ENCODE peak calls at places on chromosomes 3 and 15, in four cellular contexts. E is MM.1S, V is colonic mucosa, W is stomach. J is an unnamed sample.

GRCh38 chr3:45759851-45760250 is 36.5 kb downstream of the SLC6A20 start:
- DNase-seq in E (no peak), V (no peak), W (no peak), J (no peak)

GRCh38 chr15:20643024-20643770 is 101.6 kb upstream of the GOLGA6L6 start:
- DNase-seq in E (no peak), V (no peak), W (no peak), J (no peak)

GRCh38 chr15:88274534-88275460 is 18.3 kb upstream of the NTRK3 start:
- DNase-seq in E (peak), V (peak), W (peak), J (peak)

GRCh38 chr3:152398495-152398894 is 129.8 kb downstream of the MBNL1 start:
- DNase-seq in E (no peak), V (no peak), W (no peak), J (no peak)

GRCh38 chr3:143658869-143659268 is 189.4 kb downstream of the SLC9A9 start:
- DNase-seq in E (no peak), V (no peak), W (no peak), J (no peak)

GRCh38 chr15:37594431-37594830 is 340.0 kb upstream of the TMCO5A start:
- DNase-seq in E (peak), V (no peak), W (no peak), J (no peak)

GRCh38 chr3:172903642-172904041 is 153.1 kb downstream of the ECT2 start:
- DNase-seq in E (no peak), V (no peak), W (no peak), J (no peak)

GRCh38 chr3:125115640-125116039 is 59.8 kb upstream of the HEG1 start:
- DNase-seq in E (no peak), V (no peak), W (no peak), J (no peak)

GRCh38 chr3:47630810-47631209 is 52.1 kb upstream of the CSPG5 start:
- DNase-seq in E (no peak), V (no peak), W (no peak), J (no peak)

GRCh38 chr3:134367869-134368750 is 6.1 kb downstream of the AMOTL2 start:
- DNase-seq in E (no peak), V (peak), W (no peak), J (no peak)

DNA sequence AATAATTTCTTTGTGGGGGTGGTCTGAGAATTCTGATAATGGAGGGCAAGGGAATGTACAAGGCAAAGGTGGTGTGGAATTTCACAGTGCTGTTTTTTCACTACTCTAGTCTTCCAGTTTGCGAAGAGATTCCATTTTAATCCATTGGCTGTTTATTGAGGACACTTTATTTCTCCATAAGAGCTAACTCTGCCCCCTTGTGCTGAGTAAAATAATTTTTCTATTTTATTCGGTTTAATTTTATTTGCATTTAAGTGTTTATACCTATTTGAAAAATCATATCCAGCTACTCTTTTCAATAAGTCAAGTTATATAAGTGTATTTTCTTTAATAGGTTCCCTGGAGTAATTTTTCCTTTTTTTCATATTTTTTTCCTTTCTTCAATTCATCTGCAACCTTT is 840.1 kb downstream of the TUSC7 start:
- DNase-seq in E (no peak), V (no peak), W (no peak), J (no peak)
- TF ChIP-seq CTCF in E (no peak), V (no peak), W (no peak), J (no peak)

GRCh38 chr3:59253523-59253922 is 203.7 kb upstream of the CFAP20DC start:
- DNase-seq in E (no peak), V (no peak), W (no peak), J (no peak)
- TF ChIP-seq CTCF in E (no peak), V (no peak), W (no peak), J (no peak)

GRCh38 chr3:12818273-12818672 is 21.8 kb downstream of the CAND2 start:
- DNase-seq in E (no peak), V (no peak), W (no peak), J (no peak)

GRCh38 chr3:12824299-12824698 is 17.1 kb downstream of the RPL32 start:
- DNase-seq in E (no peak), V (no peak), W (no peak), J (no peak)

GRCh38 chr3:12818773-12819172 is 22.3 kb downstream of the CAND2 start:
- DNase-seq in E (no peak), V (no peak), W (no peak), J (no peak)

GRCh38 chr3:12817341-12817705 is 20.8 kb downstream of the CAND2 start:
- DNase-seq in E (no peak), V (no peak), W (no peak), J (no peak)

DNA sequence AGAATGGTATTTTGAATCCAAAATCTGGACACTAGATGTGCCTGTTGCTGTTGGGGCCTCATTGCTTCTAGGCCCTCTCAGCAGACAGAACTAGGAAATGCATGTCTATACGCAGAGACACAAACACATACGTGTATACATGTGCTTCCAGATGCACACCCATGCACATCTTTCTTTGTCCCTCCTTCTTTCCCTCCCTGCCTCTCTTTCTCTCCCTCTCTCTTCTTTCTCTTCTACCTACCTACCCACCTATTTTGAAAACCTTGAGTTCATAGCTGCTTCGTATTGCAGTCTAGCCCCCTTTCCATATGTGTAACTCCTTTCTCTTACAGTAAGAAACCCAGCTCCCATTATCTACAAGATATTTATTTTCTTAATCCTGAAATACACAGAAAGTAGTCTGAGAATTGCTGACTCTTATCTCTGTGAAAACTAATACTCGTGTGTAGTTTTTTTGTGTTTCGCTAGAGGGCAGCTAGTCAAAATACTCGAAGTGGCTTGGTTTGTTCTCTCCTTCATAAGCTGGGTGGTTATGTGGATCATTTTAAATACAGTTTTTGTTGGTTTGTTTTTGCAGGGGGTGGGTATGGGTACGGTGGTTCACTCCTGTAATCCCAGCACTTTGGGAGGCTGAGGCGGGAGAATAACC is 18.5 kb downstream of the RPL32 start:
- DNase-seq in E (peak), V (no peak), W (no peak), J (no peak)
- TF ChIP-seq CTCF in E (peak), V (no peak), W (peak), J (peak)

GRCh38 chr3:20037255-20037996 is 2.8 kb upstream of the KAT2B start:
- DNase-seq in E (no peak), V (no peak), W (no peak), J (no peak)
- TF ChIP-seq CTCF in E (peak), V (no peak), W (no peak), J (no peak)

GRCh38 chr3:43349759-43350158 is 63.4 kb downstream of the SNRK start:
- DNase-seq in E (no peak), V (no peak), W (no peak), J (no peak)

GRCh38 chr3:43345877-43346276 is 59.5 kb downstream of the SNRK start:
- DNase-seq in E (no peak), V (no peak), W (no peak), J (no peak)

GRCh38 chr3:43347774-43348173 is 61.4 kb downstream of the SNRK start:
- DNase-seq in E (no peak), V (no peak), W (no peak), J (no peak)

GRCh38 chr3:43346990-43347749 is 60.8 kb downstream of the SNRK start:
- DNase-seq in E (peak), V (no peak), W (no peak), J (no peak)

GRCh38 chr3:43348852-43349574 is 62.7 kb downstream of the SNRK start:
- DNase-seq in E (no peak), V (no peak), W (no peak), J (no peak)
- TF ChIP-seq CTCF in E (no peak), V (no peak), W (no peak), J (no peak)

GRCh38 chr3:51722362-51722761 is 15.5 kb downstream of the GRM2 start:
- DNase-seq in E (no peak), V (no peak), W (no peak), J (no peak)
- TF ChIP-seq CTCF in E (no peak), V (no peak), W (no peak), J (no peak)

J was measured in endothelial cell.